ENCODE peak calls at places on chromosomes 7 and 10, in nine cellular contexts. P, M, L, B, A, H, V, Z and Y are unnamed samples.

GRCh38 chr10:80760914-80761371 is 223.2 kb downstream of the SH2D4B start:
- DNase-seq in P (no peak), M (no peak), L (no peak), B (no peak), A (no peak), H (no peak), V (no peak), Z (no peak), Y (no peak)

GRCh38 chr7:112371721-112372120 is 78.5 kb upstream of the IFRD1 start:
- DNase-seq in P (no peak), M (no peak), L (no peak), B (no peak), A (no peak), H (no peak), V (no peak), Z (no peak), Y (no peak)

GRCh38 chr7:104845541-104845940 is 168.5 kb upstream of the KMT2E start:
- DNase-seq in P (no peak), M (no peak), L (no peak), B (no peak), A (no peak), H (no peak), V (no peak), Z (no peak), Y (no peak)

GRCh38 chr10:79979310-79979972 is 30.5 kb upstream of the SFTPD start:
- DNase-seq in P (peak), M (no peak), L (no peak), B (no peak), A (no peak), H (no peak), V (no peak), Z (peak), Y (no peak)

GRCh38 chr10:121078036-121078435 is 226.9 kb downstream of the WDR11 start:
- DNase-seq in P (no peak), M (no peak), L (no peak), B (no peak), A (no peak), H (peak), V (no peak), Z (peak), Y (no peak)

GRCh38 chr10:35961501-35961900 is 319.4 kb upstream of the FZD8 start:
- DNase-seq in P (no peak), M (no peak), L (no peak), B (no peak), A (no peak), H (no peak), V (no peak), Z (no peak), Y (no peak)

GRCh38 chr10:1369665-1370064 is 313.5 kb downstream of the WDR37 start:
- DNase-seq in P (no peak), M (no peak), L (no peak), B (no peak), A (no peak), H (no peak), V (no peak), Z (no peak), Y (no peak)

GRCh38 chr7:12719978-12720377 is 32.5 kb downstream of the ARL4A start:
- DNase-seq in P (no peak), M (no peak), L (no peak), B (no peak), A (no peak), H (no peak), V (no peak), Z (no peak), Y (no peak)

GRCh38 chr7:26580666-26581065 is 283.7 kb downstream of the SKAP2 start:
- DNase-seq in P (no peak), M (no peak), L (no peak), B (no peak), A (no peak), H (no peak), V (no peak), Z (no peak), Y (no peak)

GRCh38 chr7:130205084-130205947 is at the start of gene TMEM209:
- DNase-seq in P (peak), M (peak), L (peak), B (peak), A (peak), H (peak), V (peak), Z (peak), Y (peak)

GRCh38 chr10:102673961-102674511 is 29.8 kb downstream of the TRIM8 start:
- DNase-seq in P (no peak), M (no peak), L (peak), B (peak), A (peak), H (peak), V (peak), Z (no peak), Y (no peak)

GRCh38 chr7:18724311-18724710 is 228.8 kb downstream of the HDAC9 start:
- DNase-seq in P (no peak), M (no peak), L (no peak), B (no peak), A (no peak), H (no peak), V (no peak), Z (no peak), Y (no peak)

GRCh38 chr7:43553999-43554398 is 28.9 kb upstream of the STK17A start:
- DNase-seq in P (no peak), M (no peak), L (no peak), B (no peak), A (no peak), H (peak), V (no peak), Z (no peak), Y (no peak)

GRCh38 chr7:22121702-22122474 is 176.2 kb upstream of the CDCA7L start:
- DNase-seq in P (no peak), M (no peak), L (no peak), B (no peak), A (no peak), H (no peak), V (no peak), Z (no peak), Y (no peak)

GRCh38 chr7:90256778-90257177 is 11.8 kb downstream of the CFAP69 start:
- DNase-seq in P (no peak), M (no peak), L (no peak), B (no peak), A (no peak), H (no peak), V (no peak), Z (no peak), Y (no peak)

GRCh38 chr7:157831143-157831900 is 494.5 kb downstream of the DNAJB6 start:
- DNase-seq in P (no peak), M (no peak), L (no peak), B (no peak), A (no peak), H (no peak), V (peak), Z (no peak), Y (no peak)

GRCh38 chr7:100827330-100828226 is at the start of gene EPHB4:
- DNase-seq in P (peak), M (peak), L (no peak), B (no peak), A (no peak), H (peak), V (peak), Z (peak), Y (no peak)

GRCh38 chr7:84232653-84233052 is 38.1 kb upstream of the SEMA3A start:
- DNase-seq in P (no peak), M (no peak), L (no peak), B (no peak), A (no peak), H (no peak), V (no peak), Z (no peak), Y (no peak)

GRCh38 chr10:60797200-60797599 is 18.9 kb downstream of the CDK1 start:
- DNase-seq in P (no peak), M (no peak), L (no peak), B (no peak), A (no peak), H (no peak), V (no peak), Z (no peak), Y (no peak)

GRCh38 chr7:47601881-47602249 is 20.0 kb upstream of the TNS3 start:
- DNase-seq in P (no peak), M (no peak), L (no peak), B (no peak), A (no peak), H (no peak), V (no peak), Z (no peak), Y (no peak)
- H3K27ac ChIP-seq in P (no peak), M (no peak), L (no peak), B (no peak), A (no peak), H (peak), V (peak), Z (no peak), Y (peak)

GRCh38 chr10:84987039-84987438 is 658.6 kb downstream of the CCSER2 start:
- DNase-seq in P (no peak), M (no peak), L (no peak), B (no peak), A (no peak), H (no peak), V (no peak), Z (no peak), Y (no peak)

GRCh38 chr10:84993251-84994035 is 665.1 kb downstream of the CCSER2 start:
- DNase-seq in P (peak), M (no peak), L (no peak), B (no peak), A (no peak), H (no peak), V (no peak), Z (peak), Y (no peak)

GRCh38 chr10:84988011-84988410 is 659.6 kb downstream of the CCSER2 start:
- DNase-seq in P (no peak), M (no peak), L (no peak), B (no peak), A (no peak), H (no peak), V (no peak), Z (no peak), Y (no peak)
- H3K27ac ChIP-seq in P (no peak), M (no peak), L (no peak), B (no peak), A (no peak), H (no peak), V (no peak), Z (no peak), Y (no peak)

GRCh38 chr10:88474884-88475844 is 108.0 kb downstream of the RNLS start:
- DNase-seq in P (no peak), M (no peak), L (no peak), B (no peak), A (no peak), H (no peak), V (no peak), Z (no peak), Y (no peak)
- H3K27ac ChIP-seq in P (peak), M (no peak), L (no peak), B (no peak), A (no peak), H (no peak), V (no peak), Z (no peak), Y (no peak)

DNA sequence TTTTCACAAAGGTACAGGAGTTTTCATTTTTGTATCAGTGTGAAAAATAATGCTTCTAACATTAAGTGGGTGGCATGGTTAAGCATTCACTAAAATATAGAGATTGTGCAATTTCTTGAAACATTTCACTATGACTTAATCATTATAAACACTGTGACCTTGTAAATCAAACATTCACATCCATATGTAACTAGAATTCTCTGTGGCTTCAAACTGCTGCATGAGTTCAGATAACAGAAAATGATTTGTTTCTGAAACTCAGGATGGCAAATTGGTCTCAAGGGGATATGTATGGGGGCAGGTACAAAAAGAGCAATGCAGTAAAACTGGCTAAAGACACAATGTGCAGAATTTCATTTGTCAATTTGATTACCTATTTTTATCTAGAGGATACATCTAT is 3.8 kb downstream of the FAM133B start:
- DNase-seq in P (no peak), M (no peak), L (no peak), B (no peak), A (no peak), H (no peak), V (no peak), Z (no peak), Y (no peak)
- H3K27ac ChIP-seq in P (peak), M (no peak), L (no peak), B (no peak), A (no peak), H (no peak), V (no peak), Z (no peak), Y (no peak)

DNA sequence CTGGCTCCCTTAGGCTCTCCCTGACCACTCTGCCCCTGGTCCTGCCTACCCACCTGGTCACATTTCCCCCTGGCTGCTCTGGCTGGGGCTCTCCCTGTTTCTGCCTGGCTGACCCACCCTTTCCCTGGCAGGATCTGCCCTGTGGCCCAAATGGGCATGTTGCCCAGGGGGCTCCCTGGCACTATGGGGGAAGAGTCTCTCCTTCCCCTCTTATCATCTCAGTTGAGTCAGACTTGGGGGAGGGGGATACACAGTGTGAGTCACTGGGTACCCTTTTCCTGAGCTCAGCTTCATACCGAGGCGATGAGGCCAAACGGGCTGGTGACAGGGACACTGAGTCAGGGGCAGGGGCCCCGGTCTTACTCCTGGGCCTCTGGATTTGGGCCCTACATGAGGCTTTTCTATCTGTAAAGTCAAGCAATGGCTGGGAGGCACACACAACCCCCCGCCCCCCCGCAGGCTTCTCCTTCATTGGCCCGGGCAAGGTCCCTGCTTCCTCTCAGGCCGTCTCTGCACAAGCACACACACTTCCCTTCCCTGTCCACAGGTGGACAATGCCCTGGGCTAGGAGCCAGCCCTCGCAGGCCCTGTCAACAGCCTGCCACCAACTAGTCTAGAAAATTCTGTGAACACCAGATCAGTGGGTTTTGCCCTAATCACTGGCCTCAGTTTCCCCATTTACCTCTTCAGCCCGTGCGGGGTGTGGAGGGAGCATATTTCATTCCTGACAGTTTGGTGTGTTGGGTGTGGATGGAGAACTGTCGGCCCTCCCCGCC is 627 bp upstream of the FLNC start:
- DNase-seq in P (no peak), M (no peak), L (no peak), B (no peak), A (no peak), H (no peak), V (no peak), Z (peak), Y (no peak)
- H3K27ac ChIP-seq in P (no peak), M (peak), L (no peak), B (no peak), A (no peak), H (no peak), V (no peak), Z (no peak), Y (no peak)

DNA sequence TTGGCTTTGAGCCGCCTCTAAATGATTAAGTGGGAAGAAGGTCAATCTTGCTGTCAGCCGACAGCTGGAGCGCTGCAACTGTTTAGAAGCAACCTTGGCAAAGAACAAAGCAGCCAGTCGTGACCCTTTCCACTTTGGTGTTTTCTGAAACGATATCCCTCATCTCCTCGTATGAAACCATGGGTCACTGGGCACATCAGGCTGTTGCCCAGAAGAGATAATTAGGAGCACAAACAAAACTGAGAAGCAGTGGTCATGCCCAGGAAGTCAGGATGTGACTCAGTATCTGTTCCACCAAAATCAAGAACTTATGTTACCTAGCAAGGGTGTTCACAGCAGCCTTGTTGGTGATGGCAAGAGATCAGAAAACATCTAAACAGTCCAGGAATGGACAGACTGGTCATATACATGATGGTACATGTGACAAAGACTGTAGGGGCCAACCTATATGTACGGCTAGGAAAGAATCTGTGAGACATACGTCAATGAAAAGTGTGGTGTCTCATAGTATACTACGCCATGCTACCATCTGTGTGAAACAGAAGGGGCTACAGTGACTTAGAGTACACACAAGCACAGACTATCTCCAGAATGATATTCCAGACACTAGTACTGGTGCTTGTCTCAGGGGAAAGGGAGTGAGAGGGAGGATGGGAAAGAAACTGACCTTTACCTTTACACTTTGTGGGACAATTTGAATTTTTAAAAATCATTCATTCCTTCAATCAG is 22.4 kb downstream of the STN1 start:
- DNase-seq in P (no peak), M (no peak), L (no peak), B (no peak), A (no peak), H (no peak), V (no peak), Z (no peak), Y (no peak)
- H3K27ac ChIP-seq in P (peak), M (peak), L (peak), B (no peak), A (no peak), H (peak), V (peak), Z (peak), Y (no peak)

GRCh38 chr10:23702977-23703414 is 264.1 kb downstream of the OTUD1 start:
- DNase-seq in P (peak), M (peak), L (peak), B (peak), A (no peak), H (peak), V (peak), Z (peak), Y (peak)
- H3K27ac ChIP-seq in P (no peak), M (peak), L (no peak), B (no peak), A (no peak), H (no peak), V (no peak), Z (no peak), Y (no peak)